ENCODE peak calls at places on chromosomes 16 and 17, in six cellular contexts. One of them, this sample, is unnamed.

GRCh38 chr16:28298511-28298878 is 6.2 kb downstream of the SBK1 start:
- DNase-seq in H9: peak; percentile 60
- DNase-seq in GM12891: no peak
- DNase-seq in stimulated activated CD4-positive, alpha-beta T cell treated with anti-CD3 and anti-CD28 coated beads, Interleukin-1b, Interleukin-23, amount 100 ng/mL, for 1 hour: no peak
- DNase-seq in hypothalamus: no peak
- DNase-seq in fibroblast of pulmonary artery: no peak
- DNase-seq in this sample: no peak

GRCh38 chr17:69466905-69467630 is 52.6 kb downstream of the MAP2K6 start:
- DNase-seq in H9: peak; percentile 80
- DNase-seq in GM12891: no peak
- DNase-seq in fibroblast of pulmonary artery: peak; percentile 47
- DNase-seq in hypothalamus: no peak
- DNase-seq in stimulated activated CD4-positive, alpha-beta T cell treated with anti-CD3 and anti-CD28 coated beads, Interleukin-1b, Interleukin-23, amount 100 ng/mL, for 1 hour: no peak
- DNase-seq in this sample: no peak

GRCh38 chr17:58840820-58841612 is 85.4 kb downstream of the PPM1E start:
- DNase-seq in fibroblast of pulmonary artery: peak; percentile 78
- DNase-seq in H9: no peak
- DNase-seq in stimulated activated CD4-positive, alpha-beta T cell treated with anti-CD3 and anti-CD28 coated beads, Interleukin-1b, Interleukin-23, amount 100 ng/mL, for 1 hour: no peak
- DNase-seq in GM12891: no peak
- DNase-seq in hypothalamus: no peak
- DNase-seq in this sample: no peak

GRCh38 chr16:50354629-50355456 is 13.9 kb downstream of the BRD7 start:
- DNase-seq in fibroblast of pulmonary artery: peak; percentile 44
- DNase-seq in H9: no peak
- DNase-seq in stimulated activated CD4-positive, alpha-beta T cell treated with anti-CD3 and anti-CD28 coated beads, Interleukin-1b, Interleukin-23, amount 100 ng/mL, for 1 hour: no peak
- DNase-seq in GM12891: no peak
- DNase-seq in hypothalamus: no peak
- DNase-seq in this sample: no peak

GRCh38 chr17:33816842-33817241 is 438.2 kb upstream of the CCL2 start:
- DNase-seq in hypothalamus: no peak
- DNase-seq in H9: no peak
- DNase-seq in stimulated activated CD4-positive, alpha-beta T cell treated with anti-CD3 and anti-CD28 coated beads, Interleukin-1b, Interleukin-23, amount 100 ng/mL, for 1 hour: no peak
- DNase-seq in fibroblast of pulmonary artery: no peak
- DNase-seq in GM12891: no peak
- DNase-seq in this sample: no peak

GRCh38 chr17:57849874-57850754 is at the start of gene MRPS23:
- DNase-seq in stimulated activated CD4-positive, alpha-beta T cell treated with anti-CD3 and anti-CD28 coated beads, Interleukin-1b, Interleukin-23, amount 100 ng/mL, for 1 hour: peak; percentile 84
- DNase-seq in fibroblast of pulmonary artery: peak; percentile 99
- DNase-seq in hypothalamus: peak; percentile 97
- DNase-seq in H9: peak; percentile 100
- DNase-seq in GM12891: peak; percentile 92
- DNase-seq in this sample: peak; percentile 99

GRCh38 chr16:67301080-67301757 is 21.9 kb downstream of the PLEKHG4 start:
- DNase-seq in H9: no peak
- DNase-seq in GM12891: no peak
- DNase-seq in fibroblast of pulmonary artery: no peak
- DNase-seq in hypothalamus: no peak
- DNase-seq in stimulated activated CD4-positive, alpha-beta T cell treated with anti-CD3 and anti-CD28 coated beads, Interleukin-1b, Interleukin-23, amount 100 ng/mL, for 1 hour: no peak
- DNase-seq in this sample: no peak

GRCh38 chr17:4988168-4988567 is 693 bp upstream of the CAMTA2 start:
- DNase-seq in H9: no peak
- DNase-seq in GM12891: no peak
- DNase-seq in stimulated activated CD4-positive, alpha-beta T cell treated with anti-CD3 and anti-CD28 coated beads, Interleukin-1b, Interleukin-23, amount 100 ng/mL, for 1 hour: no peak
- DNase-seq in hypothalamus: no peak
- DNase-seq in fibroblast of pulmonary artery: no peak
- DNase-seq in this sample: no peak

GRCh38 chr17:35698800-35699199 is 32.6 kb upstream of the RASL10B start:
- DNase-seq in H9: no peak
- DNase-seq in stimulated activated CD4-positive, alpha-beta T cell treated with anti-CD3 and anti-CD28 coated beads, Interleukin-1b, Interleukin-23, amount 100 ng/mL, for 1 hour: no peak
- DNase-seq in GM12891: no peak
- DNase-seq in fibroblast of pulmonary artery: no peak
- DNase-seq in hypothalamus: no peak
- DNase-seq in this sample: no peak

GRCh38 chr16:28069921-28070794 is 6.6 kb upstream of the GSG1L start:
- DNase-seq in GM12891: no peak
- DNase-seq in fibroblast of pulmonary artery: no peak
- DNase-seq in H9: no peak
- DNase-seq in hypothalamus: no peak
- DNase-seq in stimulated activated CD4-positive, alpha-beta T cell treated with anti-CD3 and anti-CD28 coated beads, Interleukin-1b, Interleukin-23, amount 100 ng/mL, for 1 hour: no peak
- DNase-seq in this sample: no peak

GRCh38 chr16:79329163-79329521 is 271.4 kb downstream of the MAF start:
- DNase-seq in stimulated activated CD4-positive, alpha-beta T cell treated with anti-CD3 and anti-CD28 coated beads, Interleukin-1b, Interleukin-23, amount 100 ng/mL, for 1 hour: no peak
- DNase-seq in H9: no peak
- DNase-seq in fibroblast of pulmonary artery: no peak
- DNase-seq in GM12891: no peak
- DNase-seq in hypothalamus: no peak
- DNase-seq in this sample: peak; percentile 41

GRCh38 chr17:2693561-2694380 is 17.8 kb downstream of the CLUH start:
- DNase-seq in stimulated activated CD4-positive, alpha-beta T cell treated with anti-CD3 and anti-CD28 coated beads, Interleukin-1b, Interleukin-23, amount 100 ng/mL, for 1 hour: no peak
- DNase-seq in GM12891: no peak
- DNase-seq in H9: no peak
- DNase-seq in hypothalamus: no peak
- DNase-seq in fibroblast of pulmonary artery: no peak
- DNase-seq in this sample: no peak

GRCh38 chr17:81895400-81895799 is 3.9 kb downstream of the ANAPC11 start:
- DNase-seq in GM12891: no peak
- DNase-seq in fibroblast of pulmonary artery: no peak
- DNase-seq in H9: no peak
- DNase-seq in stimulated activated CD4-positive, alpha-beta T cell treated with anti-CD3 and anti-CD28 coated beads, Interleukin-1b, Interleukin-23, amount 100 ng/mL, for 1 hour: no peak
- DNase-seq in hypothalamus: no peak
- DNase-seq in this sample: no peak

GRCh38 chr16:66873685-66874055 is 6.6 kb upstream of the PDP2 start:
- DNase-seq in GM12891: no peak
- DNase-seq in fibroblast of pulmonary artery: no peak
- DNase-seq in hypothalamus: no peak
- DNase-seq in stimulated activated CD4-positive, alpha-beta T cell treated with anti-CD3 and anti-CD28 coated beads, Interleukin-1b, Interleukin-23, amount 100 ng/mL, for 1 hour: no peak
- DNase-seq in H9: no peak
- DNase-seq in this sample: no peak

GRCh38 chr17:17751489-17751995 is 70.3 kb downstream of the RAI1 start:
- DNase-seq in fibroblast of pulmonary artery: no peak
- DNase-seq in stimulated activated CD4-positive, alpha-beta T cell treated with anti-CD3 and anti-CD28 coated beads, Interleukin-1b, Interleukin-23, amount 100 ng/mL, for 1 hour: no peak
- DNase-seq in H9: no peak
- DNase-seq in GM12891: no peak
- DNase-seq in hypothalamus: no peak
- DNase-seq in this sample: no peak

GRCh38 chr16:87086575-87086974 is 230.6 kb downstream of the C16orf95 start:
- DNase-seq in fibroblast of pulmonary artery: peak; percentile 7
- DNase-seq in GM12891: no peak
- DNase-seq in hypothalamus: no peak
- DNase-seq in stimulated activated CD4-positive, alpha-beta T cell treated with anti-CD3 and anti-CD28 coated beads, Interleukin-1b, Interleukin-23, amount 100 ng/mL, for 1 hour: no peak
- DNase-seq in H9: no peak
- DNase-seq in this sample: no peak